ENCODE peak calls at places on chromosome 14, in seven cellular contexts. I is foreskin keratinocyte, H is KBM-7, F is glutamatergic neuron, Z is hepatocyte, G is tibial artery, Y is H1. O is an unnamed sample.

GRCh38 chr14:78156196-78156595 is 14.0 kb upstream of the NRXN3 start:
- DNase-seq in I (peak), H (no peak), F (no peak), Z (no peak), G (no peak), Y (no peak), O (no peak)

GRCh38 chr14:68951051-68951797 is 27.9 kb downstream of the ACTN1 start:
- DNase-seq in I (peak), H (peak), F (no peak), Z (peak), G (peak), Y (no peak), O (peak)

GRCh38 chr14:57212919-57213318 is 55.8 kb downstream of the EXOC5 start:
- DNase-seq in I (peak), H (no peak), F (no peak), Z (no peak), G (no peak), Y (no peak), O (no peak)

GRCh38 chr14:99574099-99574880 is 29.7 kb downstream of the CCDC85C start:
- DNase-seq in I (peak), H (no peak), F (peak), Z (peak), G (no peak), Y (no peak), O (no peak)

GRCh38 chr14:70692210-70692609 is 50.5 kb downstream of the TTC9 start:
- DNase-seq in I (no peak), H (no peak), F (no peak), Z (no peak), G (peak), Y (no peak), O (no peak)

GRCh38 chr14:105865266-105865903 is 339.0 kb downstream of the TMEM121 start:
- DNase-seq in I (no peak), H (no peak), F (no peak), Z (no peak), G (no peak), Y (no peak), O (no peak)

GRCh38 chr14:65791551-65791981 is 379.0 kb downstream of the FUT8 start:
- DNase-seq in I (peak), H (peak), F (peak), Z (no peak), G (no peak), Y (no peak), O (no peak)

GRCh38 chr14:69096766-69097475 is 56.0 kb downstream of the DCAF5 start:
- DNase-seq in I (no peak), H (no peak), F (no peak), Z (no peak), G (no peak), Y (no peak), O (no peak)

O was measured in esophagus muscularis mucosa.